ENCODE peak calls at places on chromosomes 1 and 21, in eight cellular contexts. P is heart right ventricle, M is thoracic aorta, B is coronary artery, V is A549, C is HCT116, N is AG04449, H is pancreas. F is an unnamed sample.

GRCh38 chr1:178706467-178706866 is 18.6 kb upstream of the RALGPS2 start:
- DNase-seq in B (no peak), C (no peak), H (no peak), M (no peak), N (no peak), P (no peak), V (no peak), F (no peak)

GRCh38 chr1:204445860-204446412 is 34.3 kb upstream of the PPP1R15B start:
- DNase-seq in P (no peak), M (no peak), V (peak; percentile 54), H (peak; percentile 29), C (no peak), B (no peak), N (no peak), F (no peak)

GRCh38 chr21:42997053-42997452 is 22.7 kb downstream of the PKNOX1 start:
- DNase-seq in V (no peak), B (no peak), N (peak; percentile 85), C (no peak), M (no peak), H (peak; percentile 44), P (peak; percentile 32), F (peak; percentile 75)

GRCh38 chr21:33357177-33357576 is 32.4 kb downstream of the IFNAR1 start:
- DNase-seq in H (no peak), V (no peak), P (no peak), B (no peak), N (no peak), C (no peak), M (no peak), F (no peak)

GRCh38 chr1:193730017-193730416 is 543.6 kb upstream of the B3GALT2 start:
- DNase-seq in P (no peak), C (no peak), H (no peak), B (no peak), M (no peak), N (no peak), V (no peak), F (no peak)

GRCh38 chr1:179175011-179175934 is 54.2 kb downstream of the ABL2 start:
- DNase-seq in N (peak; percentile 69), C (no peak), B (no peak), V (no peak), H (no peak), M (no peak), P (no peak), F (no peak)

GRCh38 chr1:234533975-234534876 is 55.2 kb upstream of the TARBP1 start:
- DNase-seq in B (peak; percentile 98), N (peak; percentile 98), H (peak; percentile 76), V (no peak), P (peak; percentile 95), C (no peak), M (peak; percentile 87), F (peak; percentile 91)

GRCh38 chr1:147892731-147893214 is 9.8 kb upstream of the GJA8 start:
- DNase-seq in M (no peak), H (peak; percentile 8), B (no peak), N (peak; percentile 19), C (peak; percentile 24), P (peak; percentile 21), V (peak; percentile 52), F (peak; percentile 24)

GRCh38 chr1:150778409-150778808 is 12.8 kb upstream of the CTSS start:
- DNase-seq in B (no peak), H (no peak), P (no peak), V (no peak), C (no peak), N (no peak), M (no peak), F (no peak)

GRCh38 chr1:240254778-240255291 is 163.2 kb downstream of the FMN2 start:
- DNase-seq in C (no peak), P (no peak), B (no peak), H (no peak), M (no peak), N (no peak), V (no peak), F (no peak)

GRCh38 chr1:42002220-42002619 is 83.5 kb upstream of the HIVEP3 start:
- DNase-seq in P (no peak), B (no peak), V (no peak), C (no peak), N (no peak), H (peak; percentile 13), M (no peak), F (no peak)

GRCh38 chr1:58063095-58063494 is 483.4 kb downstream of the OMA1 start:
- DNase-seq in B (no peak), N (no peak), P (no peak), V (no peak), H (no peak), C (no peak), M (no peak), F (no peak)

GRCh38 chr21:34800797-34801518 is 132.2 kb downstream of the CLIC6 start:
- DNase-seq in C (no peak), H (no peak), B (no peak), M (no peak), P (no peak), V (peak; percentile 13), N (peak; percentile 19), F (no peak)

GRCh38 chr1:65437616-65438015 is 17.1 kb downstream of the LEPR start:
- DNase-seq in N (no peak), H (no peak), V (no peak), B (no peak), P (no peak), M (no peak), C (no peak), F (no peak)

GRCh38 chr1:20199840-20200239 is 13.5 kb upstream of the PLA2G2C start:
- DNase-seq in V (no peak), P (no peak), N (no peak), M (no peak), H (no peak), C (no peak), B (no peak), F (no peak)

GRCh38 chr1:230910755-230911117 is 42.4 kb upstream of the C1orf198 start:
- DNase-seq in N (no peak), M (no peak), C (no peak), B (no peak), P (no peak), V (no peak), H (no peak), F (no peak)

GRCh38 chr1:3019516-3020051 is 1.7 kb upstream of the ACTRT2 start:
- DNase-seq in M (no peak), B (no peak), V (no peak), H (no peak), P (no peak), C (no peak), N (no peak), F (no peak)

GRCh38 chr1:215439549-215439948 is 127.6 kb upstream of the KCTD3 start:
- DNase-seq in C (no peak), B (no peak), N (no peak), M (no peak), H (no peak), P (no peak), V (no peak), F (no peak)

GRCh38 chr1:229751629-229752028 is 125.6 kb downstream of the URB2 start:
- DNase-seq in C (no peak), H (no peak), V (no peak), M (no peak), N (no peak), B (no peak), P (no peak), F (no peak)

GRCh38 chr1:112700290-112701226 is 6.4 kb downstream of the RHOC start:
- DNase-seq in M (peak; percentile 97), P (peak; percentile 99), N (peak; percentile 74), V (peak; percentile 57), H (peak; percentile 85), C (peak; percentile 77), B (peak; percentile 96), F (peak; percentile 92)

DNA sequence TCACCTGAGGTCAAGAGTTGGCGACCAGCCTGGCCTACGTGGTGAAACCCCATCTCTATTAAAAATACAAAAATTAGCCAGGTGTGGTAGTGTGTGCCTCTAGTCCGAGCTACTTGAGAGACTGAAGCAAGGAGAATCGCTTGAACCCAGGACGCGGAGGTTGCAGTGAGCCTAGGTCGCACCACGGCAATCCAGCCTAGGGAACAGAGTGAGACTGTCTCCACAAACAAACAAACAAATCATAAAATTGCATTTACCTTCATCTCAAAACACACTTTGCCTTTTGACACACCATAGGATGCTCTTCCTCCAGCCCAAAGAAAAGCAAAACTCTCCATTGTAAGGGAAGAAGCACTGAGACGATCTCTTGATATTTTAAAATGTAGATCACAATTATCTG is 4.3 kb downstream of the HNRNPU start:
- DNase-seq in M (no peak), C (no peak), P (no peak), H (no peak), V (no peak), B (no peak), N (no peak), F (no peak)
- H3K4me3 ChIP-seq in M (peak overlapping the region; percentile 99), C (no peak overlapping the region), P (peak overlapping the region; percentile 90), H (peak overlapping the region; percentile 99), V (peak overlapping the region; percentile 100), B (peak overlapping the region; percentile 98), N (peak overlapping the region; percentile 4), F (peak overlapping the region; percentile 94)

DNA sequence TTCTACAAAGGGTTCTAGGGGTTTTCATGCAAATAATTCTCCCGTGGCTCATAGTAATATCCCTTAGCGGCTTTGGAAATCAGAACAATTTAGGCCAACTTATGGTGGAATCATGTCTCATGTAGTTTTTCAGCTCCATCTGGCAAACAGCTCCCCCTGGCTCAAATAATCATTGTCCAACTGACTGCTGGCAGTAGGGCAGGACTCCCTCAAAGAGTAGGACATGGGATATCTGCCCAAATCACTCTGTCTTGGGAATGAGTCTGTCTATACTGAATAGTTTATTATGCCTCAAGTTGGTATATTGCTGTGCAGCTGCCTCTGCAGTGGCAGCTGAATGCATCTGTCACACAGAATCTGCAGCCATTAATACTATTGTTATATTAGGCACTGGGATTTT is 255.7 kb downstream of the COL11A1 start:
- DNase-seq in V (no peak), N (no peak), B (no peak), P (no peak), M (no peak), C (no peak), H (no peak), F (no peak)
- TF ChIP-seq CTCF in V (no peak), N (peak; percentile 26), B (no peak), P (no peak), M (no peak), C (no peak), H (no peak), F (peak; percentile 26)

DNA sequence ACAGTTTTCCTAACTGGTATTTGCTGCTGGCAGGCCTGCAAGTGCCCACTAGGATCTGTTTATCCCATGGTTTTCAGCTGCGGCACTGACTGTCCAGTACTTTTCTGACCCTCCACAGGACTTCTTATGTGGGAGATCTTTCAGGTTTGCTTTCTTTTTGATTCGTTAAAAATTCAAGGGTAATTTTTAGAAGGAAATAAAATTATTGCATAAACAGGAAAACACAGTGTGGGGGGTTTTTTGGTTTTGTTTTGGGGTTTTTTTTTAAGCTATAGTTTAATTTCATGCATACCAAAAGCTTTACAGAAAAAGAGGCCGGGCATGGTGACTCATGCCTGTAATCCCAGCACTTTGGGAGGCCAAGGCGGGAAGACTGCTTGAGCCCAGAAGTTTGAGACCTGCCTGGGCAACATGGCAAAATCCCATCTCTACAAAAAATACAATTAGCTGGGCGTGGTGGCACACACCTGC is 3.6 kb downstream of the NIBAN1 start:
- DNase-seq in B (no peak), V (no peak), M (no peak), P (no peak), C (no peak), N (no peak), H (no peak), F (no peak)
- H3K4me3 ChIP-seq in B (peak overlapping the region; percentile 96), V (no peak overlapping the region), M (peak overlapping the region; percentile 86), P (peak overlapping the region; percentile 66), C (no peak overlapping the region), N (no peak overlapping the region), H (peak overlapping the region; percentile 75), F (no peak overlapping the region)

GRCh38 chr1:208268541-208269337 is 24.6 kb upstream of the PLXNA2 start:
- DNase-seq in C (no peak), H (no peak), N (no peak), B (no peak), P (no peak), V (no peak), M (no peak), F (no peak)
- TF ChIP-seq CTCF in C (no peak), H (no peak), N (no peak), B (no peak), P (no peak), V (no peak), M (no peak), F (no peak)